ENCODE peak calls at places on chromosomes 7 and 10, in four cellular contexts. J is H9, E is mesendoderm, O is H1. D is an unnamed sample.

GRCh38 chr10:86966008-86966654 is 2.2 kb upstream of the ADIRF start:
- DNase-seq in J (no peak), E (no peak), O (no peak), D (no peak)

GRCh38 chr10:59873924-59874323 is 32.4 kb downstream of the CCDC6 start:
- DNase-seq in J (no peak), E (no peak), O (no peak), D (no peak)

GRCh38 chr10:59891349-59891748 is 15.0 kb downstream of the CCDC6 start:
- DNase-seq in J (no peak), E (no peak), O (no peak), D (no peak)

GRCh38 chr7:36393826-36394225 is 4.2 kb downstream of the ANLN start:
- DNase-seq in J (no peak), E (no peak), O (no peak), D (no peak)

GRCh38 chr10:71431216-71431944 is 34.7 kb downstream of the CDH23 start:
- DNase-seq in J (no peak), E (no peak), O (no peak), D (no peak)

GRCh38 chr7:2567663-2568238 is 9.0 kb downstream of the IQCE start:
- DNase-seq in J (peak; percentile 62), E (peak; percentile 73), O (peak; percentile 31), D (peak; percentile 38)

GRCh38 chr7:74453321-74454011 is at the start of gene GTF2IRD1:
- DNase-seq in J (peak; percentile 73), E (peak; percentile 84), O (no peak), D (peak; percentile 73)

GRCh38 chr7:92705831-92706230 is 115.6 kb upstream of the FAM133B start:
- DNase-seq in J (no peak), E (no peak), O (no peak), D (no peak)

GRCh38 chr10:42943025-42943818 is 133.6 kb upstream of the RET start:
- DNase-seq in J (no peak), E (no peak), O (no peak), D (no peak)

GRCh38 chr10:62830577-62831122 is 14.5 kb upstream of the EGR2 start:
- DNase-seq in J (no peak), E (peak; percentile 36), O (no peak), D (no peak)

GRCh38 chr10:12208460-12208859 is 12.5 kb downstream of the CDC123 start:
- DNase-seq in J (no peak), E (no peak), O (no peak), D (no peak)

GRCh38 chr7:28958946-28959417 is 852 bp upstream of the TRIL start:
- DNase-seq in J (no peak), E (no peak), O (no peak), D (no peak)

GRCh38 chr7:105713488-105714465 is 132.5 kb upstream of the EFCAB10 start:
- DNase-seq in J (no peak), E (no peak), O (no peak), D (no peak)

GRCh38 chr10:78911533-78912340 is 157.0 kb upstream of the ZMIZ1 start:
- DNase-seq in J (no peak), E (no peak), O (no peak), D (no peak)

GRCh38 chr10:78443900-78444571 is 410.4 kb downstream of the RPS24 start:
- DNase-seq in J (peak; percentile 14), E (no peak), O (no peak), D (no peak)

GRCh38 chr7:140686921-140687320 is 9.6 kb upstream of the NDUFB2 start:
- DNase-seq in J (no peak), E (no peak), O (no peak), D (no peak)

GRCh38 chr7:154770962-154771361 is 232.0 kb downstream of the PAXIP1 start:
- DNase-seq in J (no peak), E (no peak), O (no peak), D (no peak)

GRCh38 chr10:1514641-1515040 is 222.7 kb downstream of the ADARB2 start:
- DNase-seq in J (no peak), E (no peak), O (no peak), D (no peak)

GRCh38 chr10:14362098-14362497 is 31.4 kb upstream of the FRMD4A start:
- DNase-seq in J (no peak), E (no peak), O (no peak), D (peak; percentile 35)

GRCh38 chr7:41925946-41926345 is 223.1 kb upstream of the INHBA start:
- DNase-seq in J (no peak), E (no peak), O (no peak), D (peak; percentile 35)

GRCh38 chr7:97623333-97623732 is 108.6 kb upstream of the TAC1 start:
- DNase-seq in J (no peak), E (no peak), O (no peak), D (no peak)

GRCh38 chr7:108839091-108839490 is 269.4 kb downstream of the DNAJB9 start:
- DNase-seq in J (no peak), E (no peak), O (no peak), D (no peak)

GRCh38 chr7:112790651-112790973 is 419 bp upstream of the TMEM168 start:
- DNase-seq in J (no peak), E (no peak), O (no peak), D (no peak)

GRCh38 chr10:79149662-79150443 is 81.1 kb downstream of the ZMIZ1 start:
- DNase-seq in J (peak; percentile 67), E (peak; percentile 72), O (no peak), D (peak; percentile 61)

GRCh38 chr10:88377510-88377909 is 205.6 kb downstream of the RNLS start:
- DNase-seq in J (no peak), E (no peak), O (no peak), D (peak; percentile 39)

GRCh38 chr7:53437336-53437735 is 401.9 kb downstream of the POM121L12 start:
- DNase-seq in J (no peak), E (peak; percentile 14), O (no peak), D (no peak)

GRCh38 chr10:119502214-119502613 is 40.3 kb downstream of the RGS10 start:
- DNase-seq in J (no peak), E (peak; percentile 51), O (no peak), D (no peak)

GRCh38 chr7:147913239-147913638 is 677.3 kb upstream of the C7orf33 start:
- DNase-seq in J (no peak), E (no peak), O (no peak), D (no peak)

GRCh38 chr10:68172324-68172723 is 59.6 kb downstream of the ATOH7 start:
- DNase-seq in J (no peak), E (no peak), O (no peak), D (no peak)

GRCh38 chr7:2106920-2107319 is 125.8 kb downstream of the MAD1L1 start:
- DNase-seq in J (peak; percentile 61), E (peak; percentile 37), O (no peak), D (peak; percentile 67)

GRCh38 chr7:75611557-75612178 is 119.5 kb downstream of the SPDYE5 start:
- DNase-seq in J (peak; percentile 83), E (peak; percentile 74), O (no peak), D (no peak)

GRCh38 chr7:139783647-139784385 is 6.0 kb upstream of the HIPK2 start:
- DNase-seq in J (no peak), E (peak; percentile 46), O (no peak), D (no peak)

GRCh38 chr7:373818-374705 is 84.1 kb downstream of the FOXL3 start:
- DNase-seq in J (no peak), E (no peak), O (no peak), D (no peak)

DNA sequence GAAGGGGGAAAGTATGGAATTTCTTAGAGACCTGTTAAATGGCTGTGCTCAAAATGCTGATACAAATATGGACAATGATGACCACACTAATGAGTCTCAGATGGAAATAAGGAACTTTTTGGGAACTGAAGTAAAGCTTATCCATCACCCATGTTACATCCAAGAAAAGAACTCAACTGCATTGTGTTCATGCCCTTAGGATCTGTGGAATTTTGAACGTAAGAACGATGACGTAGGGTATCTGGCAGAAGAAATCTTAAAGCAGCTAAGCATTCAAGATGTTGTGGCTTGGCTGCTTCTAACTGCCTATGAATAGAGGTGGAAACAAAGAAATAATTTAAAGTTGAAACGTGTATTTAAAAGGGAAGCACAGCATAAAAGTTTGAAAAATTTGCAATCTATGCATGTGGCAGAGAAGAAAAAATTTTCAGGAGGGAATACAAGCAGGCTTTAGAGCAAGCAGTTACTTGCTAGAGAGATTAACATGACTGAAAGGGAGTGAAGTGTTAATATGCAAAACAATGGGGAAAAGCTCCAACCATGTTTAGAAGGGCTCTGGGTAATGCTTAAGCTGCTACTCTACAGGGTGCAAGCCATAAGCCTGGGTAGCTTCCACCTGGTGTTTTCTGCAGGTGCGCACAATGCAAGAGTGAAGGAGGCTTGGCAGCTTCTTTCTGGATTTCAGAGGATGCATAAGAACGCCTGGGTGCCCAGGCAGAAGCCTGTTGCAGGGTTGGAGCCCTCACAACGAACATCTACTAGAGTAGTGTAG is 499.7 kb upstream of the SEMA3D start:
- DNase-seq in J (peak; percentile 34), E (no peak), O (no peak), D (no peak)
- H3K56ac ChIP-seq in J (no peak overlapping the region), E (no peak overlapping the region), O (no peak overlapping the region), D (no peak overlapping the region)

DNA sequence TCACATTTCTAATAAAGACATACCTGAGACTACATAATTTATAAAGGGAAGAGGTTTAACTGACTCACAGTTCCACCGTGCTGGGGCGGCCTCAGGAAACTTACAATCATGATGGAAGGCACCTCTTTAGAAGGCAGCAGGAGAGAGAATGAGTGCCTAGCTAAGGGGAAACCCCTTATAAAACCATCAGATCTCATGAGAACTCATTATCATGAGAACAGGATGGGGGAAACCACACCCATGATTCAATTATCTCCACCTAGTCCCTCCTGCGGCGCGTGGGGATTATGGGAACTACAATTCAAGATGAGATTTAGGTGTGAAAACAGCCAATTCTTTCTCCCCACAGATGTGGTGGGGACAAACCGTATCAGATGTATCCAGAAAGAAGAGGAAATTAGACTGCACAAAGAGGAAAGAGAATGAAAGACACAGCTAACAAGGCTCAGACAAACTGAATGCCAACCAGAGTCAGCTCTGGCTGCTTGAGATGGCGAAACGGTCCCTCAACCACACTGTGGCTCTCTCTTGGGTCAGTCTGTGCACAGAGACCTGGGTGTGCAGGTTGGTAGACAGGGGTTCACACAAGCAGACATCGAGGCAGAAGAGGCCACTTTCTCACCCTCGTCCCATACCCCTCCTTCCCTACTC is 375.6 kb downstream of the SFMBT2 start:
- DNase-seq in J (no peak), E (no peak), O (no peak), D (no peak)
- H3K56ac ChIP-seq in J (no peak overlapping the region), E (no peak overlapping the region), O (no peak overlapping the region), D (no peak overlapping the region)

DNA sequence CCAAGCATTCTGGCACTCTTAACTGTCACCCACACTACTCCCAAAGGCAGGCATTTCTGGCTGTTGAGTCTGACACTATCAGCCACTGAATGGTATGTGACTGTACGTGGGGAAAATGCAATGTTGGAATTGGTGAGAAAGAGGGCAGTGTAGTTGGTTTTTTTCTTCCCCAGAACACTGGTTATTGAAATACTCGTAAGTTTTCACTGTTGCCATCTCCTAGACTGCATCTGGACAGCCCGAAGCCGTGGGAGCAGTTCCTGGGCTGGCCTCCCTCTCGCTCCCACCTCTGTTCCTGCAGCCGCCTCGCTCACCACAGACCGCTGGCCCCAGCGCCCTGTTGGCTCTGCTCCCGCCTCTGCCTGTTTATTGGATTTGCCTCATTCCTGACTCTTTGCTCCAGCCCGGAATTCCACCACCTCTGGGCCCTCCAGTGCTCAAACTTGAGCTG is 5.7 kb downstream of the PLCE1 start:
- DNase-seq in J (peak; percentile 39), E (peak; percentile 72), O (no peak), D (peak; percentile 63)
- H3K56ac ChIP-seq in J (no peak overlapping the region), E (peak overlapping the region; percentile 31), O (no peak overlapping the region), D (no peak overlapping the region)

DNA sequence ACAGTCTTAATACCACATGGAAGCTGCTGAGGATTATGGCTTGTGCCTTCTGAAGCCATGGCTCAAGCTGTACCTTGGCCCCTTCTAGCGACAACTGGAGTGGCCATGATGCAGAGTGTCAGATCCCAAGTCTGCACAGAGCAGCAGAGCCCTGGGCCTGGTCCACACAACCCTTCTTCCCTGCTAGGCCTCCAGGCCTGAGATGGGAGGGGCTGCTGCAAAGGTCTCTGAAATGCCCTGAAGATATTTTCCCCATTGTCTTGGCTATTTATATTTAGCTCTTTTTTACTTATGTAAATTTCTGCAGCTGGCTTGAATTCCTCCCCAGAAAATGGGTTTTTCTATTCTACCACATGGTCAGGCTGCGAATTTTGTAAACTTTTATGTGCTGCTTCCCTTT is 804.6 kb upstream of the ZWINT start:
- DNase-seq in J (peak; percentile 28), E (no peak), O (no peak), D (no peak)
- H3K56ac ChIP-seq in J (no peak overlapping the region), E (no peak overlapping the region), O (no peak overlapping the region), D (no peak overlapping the region)

D was measured in IMR-90.